ENCODE peak calls at places on chromosomes 7 and 10, in eight cellular contexts. N, B, W, A, U, E, D and Z are unnamed samples.

GRCh38 chr7:1154172-1154739 is 5.7 kb downstream of the ZFAND2A start:
- DNase-seq in E (peak), N (no peak), D (no peak), W (no peak), A (no peak), U (peak), B (no peak), Z (no peak)

GRCh38 chr10:124072541-124072940 is 20.9 kb downstream of the CHST15 start:
- DNase-seq in N (no peak), D (no peak), W (no peak), A (no peak), E (no peak), B (no peak), U (no peak), Z (no peak)

GRCh38 chr7:130363156-130363847 is 17.0 kb upstream of the CPA1 start:
- DNase-seq in U (no peak), W (no peak), B (no peak), E (no peak), N (no peak), A (no peak), D (no peak), Z (peak)

GRCh38 chr10:125559210-125559609 is 123.8 kb downstream of the TEX36 start:
- DNase-seq in W (no peak), E (no peak), U (no peak), A (no peak), D (no peak), N (no peak), B (no peak), Z (no peak)

GRCh38 chr10:122286872-122287271 is 15.8 kb downstream of the BTBD16 start:
- DNase-seq in E (no peak), B (no peak), A (no peak), W (no peak), N (no peak), D (no peak), U (no peak), Z (no peak)

GRCh38 chr10:101997803-101998202 is 58.2 kb downstream of the ARMH3 start:
- DNase-seq in W (no peak), U (no peak), A (no peak), B (no peak), E (no peak), D (no peak), N (no peak), Z (no peak)

GRCh38 chr10:34959321-34959720 is 130.8 kb downstream of the CUL2 start:
- DNase-seq in N (no peak), B (no peak), U (no peak), D (no peak), E (no peak), W (no peak), A (no peak), Z (no peak)

GRCh38 chr7:12640299-12641096 is 46.9 kb upstream of the ARL4A start:
- DNase-seq in B (no peak), U (no peak), A (no peak), D (no peak), E (no peak), W (no peak), N (no peak), Z (no peak)

GRCh38 chr7:23114854-23115253 is 9.3 kb downstream of the KLHL7 start:
- DNase-seq in D (no peak), N (no peak), U (no peak), E (no peak), A (no peak), B (no peak), W (no peak), Z (no peak)

GRCh38 chr10:78299861-78300453 is 266.3 kb downstream of the RPS24 start:
- DNase-seq in W (no peak), B (no peak), D (no peak), E (no peak), U (peak), A (no peak), N (no peak), Z (no peak)

GRCh38 chr10:17445400-17445998 is 8.9 kb downstream of the ST8SIA6 start:
- DNase-seq in E (no peak), U (no peak), D (no peak), N (no peak), A (no peak), W (no peak), B (peak), Z (no peak)

GRCh38 chr10:78925275-78925674 is 143.5 kb upstream of the ZMIZ1 start:
- DNase-seq in A (no peak), W (peak), E (peak), U (no peak), N (no peak), B (no peak), D (no peak), Z (no peak)

GRCh38 chr7:13687500-13687899 is 302.0 kb downstream of the ETV1 start:
- DNase-seq in B (no peak), E (no peak), A (no peak), N (no peak), D (peak), U (no peak), W (no peak), Z (no peak)

GRCh38 chr10:42866115-42866995 is 83.8 kb downstream of the BMS1 start:
- DNase-seq in B (peak), U (peak), N (peak), W (peak), D (peak), A (no peak), E (no peak), Z (peak)

GRCh38 chr7:128166603-128167315 is 74.3 kb upstream of the LEP start:
- DNase-seq in A (no peak), D (peak), W (peak), B (no peak), N (no peak), U (no peak), E (no peak), Z (no peak)

GRCh38 chr10:71963351-71963755 is 842 bp upstream of the CHST3 start:
- DNase-seq in W (no peak), A (no peak), B (no peak), N (no peak), E (no peak), D (no peak), U (no peak), Z (no peak)

GRCh38 chr7:22219739-22220493 is 137.0 kb downstream of the RAPGEF5 start:
- DNase-seq in A (no peak), W (no peak), U (no peak), E (no peak), D (no peak), N (no peak), B (no peak), Z (no peak)

GRCh38 chr10:133121479-133121878 is 33.8 kb downstream of the ADGRA1 start:
- DNase-seq in E (peak), W (no peak), B (no peak), D (no peak), N (no peak), A (no peak), U (no peak), Z (no peak)

GRCh38 chr7:19317461-19317860 is 172.2 kb upstream of the FERD3L start:
- DNase-seq in A (no peak), N (no peak), E (no peak), B (no peak), D (no peak), U (no peak), W (no peak), Z (no peak)

GRCh38 chr10:70052462-70053211 is at the start of gene MACROH2A2:
- DNase-seq in E (no peak), B (peak), N (no peak), D (peak), A (no peak), W (peak), U (peak), Z (peak)

GRCh38 chr10:124041684-124042445 is 51.5 kb downstream of the CHST15 start:
- DNase-seq in A (no peak), B (no peak), D (no peak), E (no peak), W (no peak), U (no peak), N (no peak), Z (no peak)

GRCh38 chr7:12941512-12941911 is 254.1 kb downstream of the ARL4A start:
- DNase-seq in D (no peak), U (no peak), W (no peak), B (peak), N (no peak), A (no peak), E (no peak), Z (no peak)

GRCh38 chr7:35446091-35446490 is 192.2 kb upstream of the TBX20 start:
- DNase-seq in W (no peak), A (no peak), B (no peak), U (no peak), D (no peak), N (no peak), E (no peak), Z (no peak)

GRCh38 chr7:20798694-20799121 is 12.0 kb upstream of the SP8 start:
- DNase-seq in N (no peak), A (no peak), U (no peak), W (no peak), D (peak), E (no peak), B (no peak), Z (no peak)

GRCh38 chr10:11881477-11882417 is 58.6 kb downstream of the PROSER2 start:
- DNase-seq in N (no peak), E (peak), W (no peak), D (no peak), B (no peak), A (no peak), U (no peak), Z (no peak)

GRCh38 chr7:25261545-25262135 is 33.4 kb upstream of the NPVF start:
- DNase-seq in D (peak), E (no peak), B (no peak), W (no peak), U (no peak), N (no peak), A (no peak), Z (no peak)

GRCh38 chr7:99805641-99806040 is 21.7 kb upstream of the CYP3A4 start:
- DNase-seq in D (no peak), B (no peak), A (no peak), U (no peak), W (no peak), E (no peak), N (no peak), Z (no peak)

GRCh38 chr7:141027043-141027442 is 12.3 kb upstream of the MRPS33 start:
- DNase-seq in W (no peak), N (no peak), D (no peak), U (no peak), B (no peak), A (no peak), E (no peak), Z (no peak)

GRCh38 chr10:5525581-5526271 is 965 bp downstream of the CALML3 start:
- DNase-seq in U (no peak), D (no peak), E (no peak), W (no peak), B (no peak), A (no peak), N (no peak), Z (no peak)

GRCh38 chr7:143882020-143882610 is 19.9 kb downstream of the TCAF1 start:
- DNase-seq in N (no peak), W (peak), A (no peak), E (peak), U (no peak), D (peak), B (peak), Z (no peak)